ENCODE peak calls at places on chromosomes 11 and 22, in ten cellular contexts. One of them, this sample, is unnamed.

GRCh38 chr22:46931414-46931813 is 169.0 kb downstream of the TBC1D22A start:
- DNase-seq in T-helper 2 cell: no peak
- DNase-seq in M059J: peak
- DNase-seq in activated T-cell treated with anti-CD3 and anti-CD28 coated beads for 48 hours: no peak
- DNase-seq in NCI-H226: peak
- DNase-seq in NCI-H748 treated with DMSO at 0.1 percent for 48 hours: no peak
- DNase-seq in caudate nucleus: no peak
- DNase-seq in NAMALWA: no peak
- DNase-seq in H7: no peak
- DNase-seq in HFF-Myc: peak
- DNase-seq in this sample: no peak

GRCh38 chr11:105899776-105900175 is 122.3 kb downstream of the MSANTD4 start:
- DNase-seq in T-helper 2 cell: no peak
- DNase-seq in NCI-H748 treated with DMSO at 0.1 percent for 48 hours: no peak
- DNase-seq in M059J: no peak
- DNase-seq in NAMALWA: no peak
- DNase-seq in NCI-H226: no peak
- DNase-seq in caudate nucleus: no peak
- DNase-seq in H7: no peak
- DNase-seq in activated T-cell treated with anti-CD3 and anti-CD28 coated beads for 48 hours: no peak
- DNase-seq in HFF-Myc: no peak
- DNase-seq in this sample: no peak

GRCh38 chr11:125922156-125922555 is 17.8 kb downstream of the DDX25 start:
- DNase-seq in NCI-H748 treated with DMSO at 0.1 percent for 48 hours: no peak
- DNase-seq in NCI-H226: no peak
- DNase-seq in caudate nucleus: no peak
- DNase-seq in M059J: no peak
- DNase-seq in T-helper 2 cell: no peak
- DNase-seq in NAMALWA: no peak
- DNase-seq in H7: no peak
- DNase-seq in activated T-cell treated with anti-CD3 and anti-CD28 coated beads for 48 hours: no peak
- DNase-seq in HFF-Myc: no peak
- DNase-seq in this sample: no peak

GRCh38 chr11:10856689-10857603 is 907 bp downstream of the ZBED5 start:
- DNase-seq in caudate nucleus: peak
- DNase-seq in NCI-H226: peak
- DNase-seq in NAMALWA: peak
- DNase-seq in NCI-H748 treated with DMSO at 0.1 percent for 48 hours: peak
- DNase-seq in HFF-Myc: no peak
- DNase-seq in H7: peak
- DNase-seq in M059J: peak
- DNase-seq in T-helper 2 cell: no peak
- DNase-seq in activated T-cell treated with anti-CD3 and anti-CD28 coated beads for 48 hours: no peak
- DNase-seq in this sample: no peak

GRCh38 chr11:126111458-126112116 is 48.9 kb upstream of the CDON start:
- DNase-seq in NCI-H748 treated with DMSO at 0.1 percent for 48 hours: no peak
- DNase-seq in HFF-Myc: no peak
- DNase-seq in NAMALWA: no peak
- DNase-seq in caudate nucleus: no peak
- DNase-seq in M059J: no peak
- DNase-seq in NCI-H226: no peak
- DNase-seq in activated T-cell treated with anti-CD3 and anti-CD28 coated beads for 48 hours: no peak
- DNase-seq in H7: no peak
- DNase-seq in T-helper 2 cell: no peak
- DNase-seq in this sample: no peak

GRCh38 chr11:77207618-77208313 is 79.7 kb downstream of the MYO7A start:
- DNase-seq in NCI-H226: no peak
- DNase-seq in M059J: no peak
- DNase-seq in NAMALWA: no peak
- DNase-seq in T-helper 2 cell: no peak
- DNase-seq in caudate nucleus: no peak
- DNase-seq in HFF-Myc: no peak
- DNase-seq in H7: peak
- DNase-seq in NCI-H748 treated with DMSO at 0.1 percent for 48 hours: no peak
- DNase-seq in activated T-cell treated with anti-CD3 and anti-CD28 coated beads for 48 hours: no peak
- DNase-seq in this sample: no peak

GRCh38 chr11:46099973-46100335 is 21.3 kb downstream of the PHF21A start:
- DNase-seq in NCI-H226: no peak
- DNase-seq in M059J: peak
- DNase-seq in HFF-Myc: no peak
- DNase-seq in T-helper 2 cell: no peak
- DNase-seq in NCI-H748 treated with DMSO at 0.1 percent for 48 hours: no peak
- DNase-seq in H7: no peak
- DNase-seq in NAMALWA: no peak
- DNase-seq in caudate nucleus: no peak
- DNase-seq in activated T-cell treated with anti-CD3 and anti-CD28 coated beads for 48 hours: no peak
- DNase-seq in this sample: no peak

GRCh38 chr22:38452373-38453064 is 2.5 kb downstream of the KCNJ4 start:
- DNase-seq in NCI-H226: peak
- DNase-seq in activated T-cell treated with anti-CD3 and anti-CD28 coated beads for 48 hours: no peak
- DNase-seq in HFF-Myc: no peak
- DNase-seq in NCI-H748 treated with DMSO at 0.1 percent for 48 hours: no peak
- DNase-seq in NAMALWA: no peak
- DNase-seq in H7: peak
- DNase-seq in T-helper 2 cell: no peak
- DNase-seq in M059J: peak
- DNase-seq in caudate nucleus: peak
- DNase-seq in this sample: no peak

GRCh38 chr22:30611197-30611596 is 4.2 kb downstream of the TCN2 start:
- DNase-seq in M059J: no peak
- DNase-seq in HFF-Myc: no peak
- DNase-seq in H7: no peak
- DNase-seq in NAMALWA: no peak
- DNase-seq in T-helper 2 cell: no peak
- DNase-seq in NCI-H226: peak
- DNase-seq in NCI-H748 treated with DMSO at 0.1 percent for 48 hours: no peak
- DNase-seq in activated T-cell treated with anti-CD3 and anti-CD28 coated beads for 48 hours: no peak
- DNase-seq in caudate nucleus: no peak
- DNase-seq in this sample: no peak